ENCODE peak calls at places on chromosomes 2 and 18, in four cellular contexts. One of them, this sample, is unnamed.

GRCh38 chr2:28294451-28294850 is 98.2 kb upstream of the FOSL2 start:
- DNase-seq in K562: no peak
- DNase-seq in GM12878: no peak
- DNase-seq in HepG2: no peak
- DNase-seq in this sample: no peak

GRCh38 chr2:238846503-238847431 is 1.1 kb upstream of the TWIST2 start:
- DNase-seq in K562: no peak
- DNase-seq in GM12878: no peak
- DNase-seq in HepG2: no peak
- DNase-seq in this sample: peak; percentile 64

GRCh38 chr18:52288403-52289004 is 51.5 kb upstream of the DCC start:
- DNase-seq in HepG2: peak; percentile 17
- DNase-seq in GM12878: no peak
- DNase-seq in K562: peak; percentile 4
- DNase-seq in this sample: peak; percentile 76

GRCh38 chr2:27136751-27137150 is 2.3 kb upstream of the PREB start:
- DNase-seq in GM12878: no peak
- DNase-seq in HepG2: no peak
- DNase-seq in K562: no peak
- DNase-seq in this sample: no peak

GRCh38 chr2:169221745-169222369 is 140.5 kb downstream of the LRP2 start:
- DNase-seq in K562: peak; percentile 32
- DNase-seq in HepG2: no peak
- DNase-seq in GM12878: no peak
- DNase-seq in this sample: peak; percentile 71

GRCh38 chr2:240388471-240389301 is 46.8 kb upstream of the GPC1 start:
- DNase-seq in HepG2: no peak
- DNase-seq in GM12878: no peak
- DNase-seq in K562: no peak
- DNase-seq in this sample: no peak

GRCh38 chr2:26534098-26534864 is 56.4 kb upstream of the OTOF start:
- DNase-seq in HepG2: no peak
- DNase-seq in K562: no peak
- DNase-seq in GM12878: no peak
- DNase-seq in this sample: no peak

GRCh38 chr2:226410212-226410611 is 389.4 kb downstream of the IRS1 start:
- DNase-seq in K562: no peak
- DNase-seq in GM12878: no peak
- DNase-seq in HepG2: no peak
- DNase-seq in this sample: no peak

GRCh38 chr2:168327328-168327727 is 79.9 kb upstream of the STK39 start:
- DNase-seq in K562: no peak
- DNase-seq in GM12878: no peak
- DNase-seq in HepG2: no peak
- DNase-seq in this sample: no peak

GRCh38 chr18:54780970-54781369 is 47.3 kb upstream of the RAB27B start:
- DNase-seq in K562: no peak
- DNase-seq in HepG2: no peak
- DNase-seq in GM12878: no peak
- DNase-seq in this sample: no peak

GRCh38 chr2:168585700-168586099 is 129.6 kb downstream of the CERS6 start:
- DNase-seq in GM12878: no peak
- DNase-seq in K562: no peak
- DNase-seq in HepG2: no peak
- DNase-seq in this sample: no peak

GRCh38 chr2:54881759-54882158 is 158.3 kb downstream of the EML6 start:
- DNase-seq in HepG2: no peak
- DNase-seq in K562: no peak
- DNase-seq in GM12878: no peak
- DNase-seq in this sample: no peak

GRCh38 chr18:62524443-62525200 is 1.8 kb downstream of the ZCCHC2 start:
- DNase-seq in HepG2: no peak
- DNase-seq in GM12878: no peak
- DNase-seq in K562: peak; percentile 17
- DNase-seq in this sample: peak; percentile 75

GRCh38 chr2:70258532-70258875 is 567 bp downstream of the PCYOX1 start:
- DNase-seq in K562: no peak
- DNase-seq in HepG2: peak; percentile 41
- DNase-seq in GM12878: no peak
- DNase-seq in this sample: peak; percentile 35

GRCh38 chr2:70686577-70687460 is 81.2 kb downstream of the ADD2 start:
- DNase-seq in GM12878: no peak
- DNase-seq in HepG2: peak; percentile 48
- DNase-seq in K562: peak; percentile 95
- DNase-seq in this sample: peak; percentile 89

GRCh38 chr2:55153564-55154315 is 78.4 kb downstream of the CLHC1 start:
- DNase-seq in HepG2: no peak
- DNase-seq in K562: no peak
- DNase-seq in GM12878: no peak
- DNase-seq in this sample: no peak

GRCh38 chr2:60550151-60550983 is 3.1 kb downstream of the BCL11A start:
- DNase-seq in K562: peak; percentile 38
- DNase-seq in GM12878: no peak
- DNase-seq in HepG2: peak; percentile 56
- DNase-seq in this sample: peak; percentile 95

GRCh38 chr2:111171337-111171930 is 50.7 kb downstream of the BCL2L11 start:
- DNase-seq in HepG2: no peak
- DNase-seq in GM12878: no peak
- DNase-seq in K562: no peak
- DNase-seq in this sample: no peak

GRCh38 chr2:206456078-206456769 is 12.9 kb downstream of the ADAM23 start:
- DNase-seq in HepG2: peak; percentile 7
- DNase-seq in GM12878: no peak
- DNase-seq in K562: no peak
- DNase-seq in this sample: no peak

GRCh38 chr2:236169151-236169721 is 1.1 kb upstream of the GBX2 start:
- DNase-seq in GM12878: no peak
- DNase-seq in K562: no peak
- DNase-seq in HepG2: no peak
- DNase-seq in this sample: peak; percentile 68

GRCh38 chr18:27428120-27428519 is 243.0 kb upstream of the CHST9 start:
- DNase-seq in HepG2: no peak
- DNase-seq in K562: no peak
- DNase-seq in GM12878: no peak
- DNase-seq in this sample: peak; percentile 50

GRCh38 chr2:205237524-205237923 is 444.8 kb upstream of the NRP2 start:
- DNase-seq in K562: no peak
- DNase-seq in GM12878: no peak
- DNase-seq in HepG2: no peak
- DNase-seq in this sample: peak; percentile 58

GRCh38 chr2:120431386-120432292 is 85.7 kb downstream of the INHBB start:
- DNase-seq in K562: no peak
- DNase-seq in GM12878: no peak
- DNase-seq in HepG2: no peak
- DNase-seq in this sample: no peak

GRCh38 chr2:129876576-129876975 is 102.9 kb upstream of the RAB6C start:
- DNase-seq in HepG2: no peak
- DNase-seq in GM12878: no peak
- DNase-seq in K562: no peak
- DNase-seq in this sample: peak; percentile 9

GRCh38 chr2:144607899-144608477 is 88.1 kb upstream of the ZEB2 start:
- DNase-seq in GM12878: no peak
- DNase-seq in K562: no peak
- DNase-seq in HepG2: no peak
- DNase-seq in this sample: no peak

GRCh38 chr2:229800997-229801754 is 86.8 kb upstream of the DNER start:
- DNase-seq in GM12878: peak; percentile 23
- DNase-seq in K562: peak; percentile 52
- DNase-seq in HepG2: peak; percentile 52
- DNase-seq in this sample: peak; percentile 71

GRCh38 chr2:174192664-174193063 is 55.7 kb downstream of the OLA1 start:
- DNase-seq in K562: no peak
- DNase-seq in HepG2: no peak
- DNase-seq in GM12878: no peak
- DNase-seq in this sample: no peak

GRCh38 chr18:7567487-7568425 is 640 bp downstream of the PTPRM start:
- DNase-seq in K562: no peak
- DNase-seq in HepG2: no peak
- DNase-seq in GM12878: no peak
- DNase-seq in this sample: peak; percentile 78

GRCh38 chr2:219570194-219570923 is 980 bp downstream of the OBSL1 start:
- DNase-seq in HepG2: no peak
- DNase-seq in K562: peak; percentile 38
- DNase-seq in GM12878: no peak
- DNase-seq in this sample: peak; percentile 71

GRCh38 chr2:18910843-18911242 is 321.5 kb upstream of the NT5C1B start:
- DNase-seq in HepG2: no peak
- DNase-seq in K562: no peak
- DNase-seq in GM12878: no peak
- DNase-seq in this sample: peak; percentile 13

GRCh38 chr2:43070676-43071491 is 155.5 kb downstream of the ZFP36L2 start:
- DNase-seq in K562: no peak
- DNase-seq in HepG2: peak; percentile 56
- DNase-seq in GM12878: no peak
- DNase-seq in this sample: no peak

GRCh38 chr18:67359868-67360838 is 156.4 kb downstream of the DSEL start:
- DNase-seq in K562: no peak
- DNase-seq in GM12878: no peak
- DNase-seq in HepG2: peak; percentile 29
- DNase-seq in this sample: no peak

GRCh38 chr18:36120297-36120696 is 8.8 kb downstream of the SLC39A6 start:
- DNase-seq in GM12878: no peak
- DNase-seq in HepG2: no peak
- DNase-seq in K562: no peak
- DNase-seq in this sample: no peak
- TF ChIP-seq EZH2 in GM12878: no peak
- TF ChIP-seq EZH2 in HepG2: no peak
- TF ChIP-seq EZH2 in K562: no peak
- TF ChIP-seq EZH2 in this sample: no peak

GRCh38 chr2:190126758-190127157 is 64.2 kb upstream of the MSTN start:
- DNase-seq in GM12878: no peak
- DNase-seq in HepG2: no peak
- DNase-seq in K562: no peak
- DNase-seq in this sample: no peak
- TF ChIP-seq CTCF in GM12878: no peak
- TF ChIP-seq CTCF in HepG2: no peak
- TF ChIP-seq CTCF in K562: no peak
- TF ChIP-seq CTCF in this sample: no peak

DNA sequence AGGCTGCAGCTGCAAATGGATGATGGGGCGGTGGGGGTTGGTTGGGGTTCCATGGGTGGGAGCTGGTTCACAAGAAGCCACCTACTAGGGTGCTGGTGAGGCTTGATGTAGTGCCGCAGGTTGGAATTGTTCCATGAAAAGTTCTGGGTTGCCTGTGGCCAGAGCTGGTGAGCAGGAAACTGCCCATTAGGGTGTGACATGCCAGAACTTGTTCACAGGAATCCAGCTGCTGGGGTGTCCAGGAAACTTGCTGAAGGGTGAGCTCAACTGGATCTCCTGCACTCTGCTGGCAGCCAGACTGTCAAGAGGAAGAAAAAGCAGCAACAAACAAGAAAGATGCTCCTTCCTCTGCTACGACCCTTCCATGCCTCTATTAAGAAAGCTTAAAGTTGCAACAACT is 48.8 kb downstream of the MAP3K20 start:
- DNase-seq in HepG2: no peak
- DNase-seq in GM12878: no peak
- DNase-seq in K562: no peak
- DNase-seq in this sample: no peak
- TF ChIP-seq JUNB in HepG2: no peak
- TF ChIP-seq JUNB in GM12878: no peak
- TF ChIP-seq JUNB in K562: no peak
- TF ChIP-seq JUNB in this sample: no peak

GRCh38 chr2:105896765-105897163 is 152.1 kb downstream of the NCK2 start:
- DNase-seq in HepG2: peak; percentile 62
- DNase-seq in K562: no peak
- DNase-seq in GM12878: no peak
- DNase-seq in this sample: peak; percentile 41

GRCh38 chr2:105893011-105893995 is 148.6 kb downstream of the NCK2 start:
- DNase-seq in K562: no peak
- DNase-seq in HepG2: no peak
- DNase-seq in GM12878: no peak
- DNase-seq in this sample: no peak

GRCh38 chr2:105890856-105891255 is 146.1 kb downstream of the NCK2 start:
- DNase-seq in GM12878: no peak
- DNase-seq in HepG2: no peak
- DNase-seq in K562: no peak
- DNase-seq in this sample: no peak

GRCh38 chr2:105894327-105894944 is 149.7 kb downstream of the NCK2 start:
- DNase-seq in GM12878: no peak
- DNase-seq in HepG2: no peak
- DNase-seq in K562: no peak
- DNase-seq in this sample: no peak

GRCh38 chr2:105895995-105896764 is 151.5 kb downstream of the NCK2 start:
- DNase-seq in GM12878: no peak
- DNase-seq in K562: no peak
- DNase-seq in HepG2: no peak
- DNase-seq in this sample: no peak
- TF ChIP-seq EZH2 in GM12878: no peak
- TF ChIP-seq EZH2 in K562: no peak
- TF ChIP-seq EZH2 in HepG2: no peak
- TF ChIP-seq EZH2 in this sample: no peak

GRCh38 chr2:189783927-189784867 is at the start of the genes ORMDL1 and PMS1:
- DNase-seq in GM12878: peak; percentile 86
- DNase-seq in K562: peak; percentile 90
- DNase-seq in HepG2: peak; percentile 93
- DNase-seq in this sample: peak; percentile 95
- TF ChIP-seq CTCF in GM12878: no peak
- TF ChIP-seq CTCF in K562: no peak
- TF ChIP-seq CTCF in HepG2: no peak
- TF ChIP-seq CTCF in this sample: no peak

GRCh38 chr18:449374-449773 is 51.1 kb downstream of the COLEC12 start:
- DNase-seq in K562: no peak
- DNase-seq in GM12878: no peak
- DNase-seq in HepG2: peak; percentile 18
- DNase-seq in this sample: peak; percentile 47
- TF ChIP-seq JUNB in K562: no peak
- TF ChIP-seq JUNB in GM12878: no peak
- TF ChIP-seq JUNB in HepG2: no peak
- TF ChIP-seq JUNB in this sample: no peak

DNA sequence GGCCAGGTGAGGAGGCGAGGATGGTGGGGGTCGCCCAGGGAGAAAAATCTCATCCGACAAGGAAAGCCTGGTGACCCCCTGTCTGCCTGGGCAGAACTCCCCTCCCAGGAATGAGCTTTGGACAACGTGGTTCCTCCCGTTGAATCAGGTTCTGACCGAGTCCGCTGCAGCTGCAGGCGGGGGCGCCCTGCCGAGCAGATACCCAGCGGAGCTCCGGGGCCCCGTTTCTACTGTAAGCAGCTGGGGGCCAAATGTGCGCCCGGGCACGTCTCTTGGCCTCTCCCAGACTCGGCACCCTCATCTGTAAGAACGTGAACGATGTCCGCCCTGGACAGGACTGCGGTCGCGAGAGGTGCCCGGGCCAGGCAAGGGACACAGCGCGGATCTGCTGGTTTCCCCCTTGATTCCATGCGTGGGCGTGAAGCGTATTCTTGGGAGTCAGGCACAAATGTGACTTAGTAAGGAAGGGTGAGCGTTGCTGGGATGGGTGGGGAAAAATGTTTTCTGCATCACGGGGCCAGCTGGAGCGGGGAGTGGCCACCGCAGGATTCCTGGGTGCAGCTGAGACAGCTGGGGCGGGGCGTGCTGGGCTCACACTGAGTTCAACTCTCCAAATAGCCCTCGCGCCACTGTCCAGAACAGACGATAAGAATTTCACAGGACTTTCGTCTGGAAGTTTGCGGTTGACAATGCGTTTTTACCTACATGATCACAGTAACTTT is 20.2 kb upstream of the TUBB6 start:
- DNase-seq in GM12878: no peak
- DNase-seq in K562: peak; percentile 85
- DNase-seq in HepG2: peak; percentile 23
- DNase-seq in this sample: peak; percentile 66
- TF ChIP-seq EZH2 in GM12878: no peak
- TF ChIP-seq EZH2 in K562: no peak
- TF ChIP-seq EZH2 in HepG2: no peak
- TF ChIP-seq EZH2 in this sample: peak; percentile 9

This sample was measured in GM23338.